ENCODE peak calls at places on chromosomes 4 and X, in eight cellular contexts. E is cardiac muscle cell, F is tibial artery, V is fibroblast of lung, W is K562, S is GM23338, U is right cardiac atrium, X is mesenchymal stem cell. R is an unnamed sample. For H3K4me1, the result is how much of the 10 kb centered on the place peaks cover.

GRCh38 chr4:173252024-173252935 is 81.9 kb downstream of the HMGB2 start:
- DNase-seq in V (peak), X (peak), E (peak), S (peak), U (no peak), W (peak), F (peak), R (peak)

GRCh38 chr4:20483416-20483815 is 216.8 kb upstream of the PACRGL start:
- DNase-seq in S (no peak), E (no peak), W (no peak), F (no peak), V (peak), X (no peak), U (no peak), R (no peak)

GRCh38 chrX:16222123-16222522 is 54.8 kb downstream of the MAGEB17 start:
- DNase-seq in U (no peak), E (peak), V (no peak), S (no peak), F (no peak), W (no peak), X (peak), R (no peak)

GRCh38 chrX:12690646-12691045 is 100.6 kb upstream of the PRPS2 start:
- DNase-seq in S (no peak), E (no peak), U (no peak), F (no peak), X (no peak), W (no peak), V (no peak), R (no peak)

GRCh38 chr4:26256016-26256415 is 64.8 kb upstream of the RBPJ start:
- DNase-seq in X (no peak), V (peak), W (no peak), U (no peak), S (no peak), F (no peak), E (no peak), R (no peak)

GRCh38 chr4:30720021-30720655 is at the start of gene PCDH7:
- DNase-seq in U (peak), S (peak), W (no peak), X (peak), E (peak), F (peak), V (peak), R (peak)

GRCh38 chrX:39725928-39726619 is 371.7 kb downstream of the BCOR start:
- DNase-seq in U (peak), V (peak), S (no peak), W (no peak), X (peak), F (no peak), E (peak), R (no peak)

GRCh38 chr4:87150498-87151261 is 69.7 kb downstream of the KLHL8 start:
- DNase-seq in S (peak), U (no peak), W (peak), F (peak), X (peak), E (peak), V (peak), R (no peak)

GRCh38 chr4:184746532-184746870 is 12.6 kb upstream of the CENPU start:
- DNase-seq in W (no peak), U (no peak), E (peak), V (peak), F (peak), X (peak), S (peak), R (no peak)

GRCh38 chr4:55768291-55768690 is 51.3 kb upstream of the EXOC1L start:
- DNase-seq in V (peak), U (no peak), S (peak), F (no peak), E (peak), W (no peak), X (peak), R (no peak)

GRCh38 chr4:79232555-79232954 is 93.3 kb downstream of the NAA11 start:
- DNase-seq in S (no peak), U (no peak), W (no peak), F (no peak), E (peak), V (peak), X (no peak), R (no peak)

GRCh38 chr4:72744103-72744725 is 175.2 kb upstream of the ADAMTS3 start:
- DNase-seq in S (no peak), V (no peak), X (no peak), W (no peak), F (no peak), U (no peak), E (peak), R (no peak)

GRCh38 chr4:67603310-67604028 is 44.9 kb downstream of the STAP1 start:
- DNase-seq in W (no peak), S (no peak), F (no peak), U (no peak), X (no peak), E (no peak), V (no peak), R (no peak)

GRCh38 chr4:103996059-103996458 is 276.3 kb upstream of the TACR3 start:
- DNase-seq in U (no peak), F (no peak), V (peak), W (no peak), S (peak), X (peak), E (peak), R (no peak)

GRCh38 chr4:13635281-13635799 is 7.8 kb upstream of the BOD1L1 start:
- DNase-seq in X (no peak), V (no peak), S (no peak), W (no peak), U (no peak), F (no peak), E (no peak), R (no peak)

GRCh38 chrX:125713633-125714032 is 394.0 kb downstream of the TEX13C start:
- DNase-seq in U (no peak), S (no peak), E (no peak), F (no peak), X (no peak), W (no peak), V (no peak), R (no peak)

GRCh38 chrX:141468940-141469339 is 115.6 kb downstream of the SPANXA1 start:
- DNase-seq in E (peak), W (no peak), F (no peak), U (no peak), V (peak), S (no peak), X (no peak), R (no peak)

GRCh38 chrX:56763556-56764152 is 34.6 kb downstream of the NBDY start:
- DNase-seq in W (no peak), E (no peak), F (no peak), V (no peak), X (no peak), S (peak), U (peak), R (no peak)

GRCh38 chr4:2057382-2058065 is 1.6 kb upstream of the NAT8L start:
- DNase-seq in V (no peak), F (no peak), X (no peak), S (no peak), U (no peak), E (no peak), W (no peak), R (no peak)

GRCh38 chr4:2058264-2059033 is 678 bp upstream of the NAT8L start:
- DNase-seq in U (peak), V (no peak), E (no peak), F (no peak), S (peak), X (peak), W (peak), R (peak)

GRCh38 chr4:2060578-2061207 is 1.6 kb downstream of the NAT8L start:
- DNase-seq in F (no peak), W (no peak), V (no peak), X (no peak), S (peak), E (no peak), U (no peak), R (peak)

GRCh38 chr4:2059726-2060577 is 825 bp downstream of the NAT8L start:
- DNase-seq in U (peak), W (peak), S (peak), F (no peak), V (no peak), E (no peak), X (peak), R (peak)

GRCh38 chr4:2059034-2059725 is at the start of gene NAT8L:
- DNase-seq in E (peak), F (no peak), X (no peak), V (no peak), U (peak), W (peak), S (peak), R (peak)
- H3K4me3 ChIP-seq in E (peak), F (peak), X (peak), V (no peak), U (peak), W (peak), S (peak), R (peak)

GRCh38 chr4:69038582-69038981 is 57.7 kb upstream of the UGT2B7 start:
- DNase-seq in X (no peak), V (no peak), E (no peak), U (no peak), W (no peak), S (no peak), F (no peak), R (no peak)
- H3K4me1 ChIP-seq in X (under half), V (under half), E (under half), U (under half), W (under half), S (under half), F (under half), R (under half)

GRCh38 chr4:189364032-189364449 is 576.6 kb upstream of the FRG1 start:
- DNase-seq in F (no peak), V (no peak), S (no peak), X (no peak), E (no peak), U (no peak), W (no peak), R (no peak)

GRCh38 chr4:189362364-189362763 is 578.3 kb upstream of the FRG1 start:
- DNase-seq in X (no peak), E (no peak), F (no peak), S (no peak), V (no peak), U (no peak), W (no peak), R (no peak)

DNA sequence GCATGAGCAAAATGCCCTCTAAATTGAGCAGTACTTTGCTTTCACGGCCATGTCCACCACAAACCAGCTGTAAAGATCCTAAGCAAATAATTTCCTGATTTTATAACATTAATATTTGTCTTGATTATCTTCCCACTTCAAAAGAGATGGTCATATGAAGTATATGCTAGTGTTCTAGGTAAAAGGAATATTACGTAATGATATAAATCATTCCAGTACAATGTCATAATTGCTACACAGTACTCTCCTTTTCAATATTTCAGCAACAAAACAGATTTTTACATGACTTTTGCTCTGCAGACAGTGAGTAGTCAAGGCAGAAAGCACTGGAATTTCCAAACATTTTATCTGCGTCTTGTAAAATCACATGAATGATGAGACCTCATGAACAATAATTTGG is 572.8 kb upstream of the FRG1 start:
- DNase-seq in W (no peak), X (no peak), E (no peak), S (no peak), F (no peak), V (no peak), U (no peak), R (no peak)
- H3K4me3 ChIP-seq in W (no peak), X (no peak), E (no peak), S (no peak), F (no peak), V (no peak), U (no peak), R (no peak)

DNA sequence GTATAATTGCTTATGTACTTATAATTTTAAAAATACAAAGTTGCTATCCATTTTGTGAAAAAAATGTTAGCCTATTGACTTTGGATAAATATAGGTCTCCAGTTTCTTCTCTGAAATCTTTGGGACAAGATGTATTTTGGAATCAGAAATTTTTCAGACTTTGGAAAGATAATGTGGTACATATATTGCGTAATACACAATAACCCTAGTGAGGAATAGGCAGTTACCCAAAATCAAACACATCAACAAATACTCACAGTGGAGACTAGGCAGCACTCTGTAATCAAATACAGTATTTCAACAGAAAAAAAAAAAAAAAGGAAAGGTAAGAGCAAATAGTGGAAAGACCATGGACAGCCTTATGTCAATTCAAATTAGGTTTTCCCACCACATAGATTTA is 796.8 kb downstream of the ADGRL3 start:
- DNase-seq in E (no peak), U (no peak), X (no peak), W (no peak), S (no peak), F (no peak), V (no peak), R (no peak)
- H3K4me1 ChIP-seq in E (under half), U (under half), X (under half), W (under half), S (under half), F (under half), V (under half), R (under half)

DNA sequence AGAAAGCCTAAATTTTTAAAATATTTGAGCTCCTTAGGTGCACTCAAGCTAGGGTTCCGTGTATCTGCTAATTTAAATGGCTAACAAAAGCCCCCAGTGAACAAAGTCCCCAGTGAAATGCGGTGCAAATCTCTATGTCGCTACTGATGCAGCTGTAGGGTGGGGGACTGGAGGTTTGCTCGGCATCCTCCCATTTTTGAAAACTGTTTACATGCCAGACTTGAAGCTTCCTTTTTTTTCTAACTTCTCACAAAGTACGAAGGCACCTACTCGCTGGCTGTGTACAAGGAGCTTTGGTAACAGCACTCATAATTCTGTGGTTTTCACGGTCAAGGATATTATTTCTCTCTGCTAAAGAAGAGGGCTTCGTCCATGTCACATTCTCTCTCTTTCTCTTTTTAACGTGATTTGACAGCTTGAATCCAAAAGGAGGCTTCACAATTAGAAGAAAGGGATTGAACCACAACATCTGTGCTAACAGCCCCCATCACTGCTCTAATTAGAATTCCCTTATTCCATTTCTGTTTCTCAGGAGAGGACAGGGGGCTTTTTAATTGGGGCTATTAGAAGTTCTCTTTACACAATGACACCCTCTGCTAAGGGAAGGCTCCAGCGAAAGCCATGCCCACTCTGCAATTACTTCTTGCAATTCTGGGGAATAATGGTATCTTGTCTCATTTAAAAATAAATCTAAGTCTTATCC is 46.7 kb downstream of the TMEM156 start:
- DNase-seq in S (no peak), V (no peak), F (no peak), E (no peak), W (no peak), X (no peak), U (no peak), R (no peak)
- H3K4me3 ChIP-seq in S (no peak), V (no peak), F (no peak), E (no peak), W (no peak), X (no peak), U (no peak), R (no peak)

DNA sequence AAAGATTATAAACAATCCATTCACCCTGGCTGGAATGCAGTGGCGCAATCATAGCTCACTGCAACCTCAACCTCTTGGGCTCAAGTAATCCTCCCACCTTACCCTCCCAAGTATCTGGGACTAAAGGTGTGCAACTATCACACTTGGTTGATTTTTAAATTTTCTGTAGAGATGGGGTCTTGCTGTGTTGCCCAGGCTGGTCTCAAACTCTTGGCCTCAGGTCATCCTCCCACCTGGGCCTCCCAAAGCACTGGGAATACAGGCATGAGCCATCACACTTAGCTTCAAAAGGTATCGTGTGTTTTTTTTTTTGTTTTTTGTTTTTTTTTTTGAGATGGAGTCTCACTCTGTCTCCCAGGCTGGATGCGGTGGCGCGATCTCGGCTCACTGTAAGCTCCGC is 71.5 kb downstream of the FRYL start:
- DNase-seq in S (no peak), E (no peak), U (no peak), F (no peak), V (no peak), X (no peak), W (no peak), R (no peak)
- H3K4me1 ChIP-seq in S (under half), E (under half), U (under half), F (under half), V (under half), X (under half), W (under half), R (under half)

GRCh38 chr4:53510316-53510715 is 81.0 kb downstream of the LNX1 start:
- DNase-seq in W (no peak), E (peak), V (no peak), S (no peak), U (no peak), X (no peak), F (no peak), R (no peak)

GRCh38 chr4:53507058-53507457 is 84.2 kb downstream of the LNX1 start:
- DNase-seq in F (no peak), S (no peak), W (no peak), E (no peak), X (no peak), U (no peak), V (no peak), R (no peak)

GRCh38 chr4:53505947-53506346 is 85.3 kb downstream of the LNX1 start:
- DNase-seq in X (no peak), E (peak), W (no peak), S (peak), V (peak), U (no peak), F (no peak), R (no peak)

GRCh38 chr4:53508446-53508845 is 82.8 kb downstream of the LNX1 start:
- DNase-seq in S (no peak), V (peak), U (no peak), F (no peak), E (peak), W (no peak), X (peak), R (no peak)

DNA sequence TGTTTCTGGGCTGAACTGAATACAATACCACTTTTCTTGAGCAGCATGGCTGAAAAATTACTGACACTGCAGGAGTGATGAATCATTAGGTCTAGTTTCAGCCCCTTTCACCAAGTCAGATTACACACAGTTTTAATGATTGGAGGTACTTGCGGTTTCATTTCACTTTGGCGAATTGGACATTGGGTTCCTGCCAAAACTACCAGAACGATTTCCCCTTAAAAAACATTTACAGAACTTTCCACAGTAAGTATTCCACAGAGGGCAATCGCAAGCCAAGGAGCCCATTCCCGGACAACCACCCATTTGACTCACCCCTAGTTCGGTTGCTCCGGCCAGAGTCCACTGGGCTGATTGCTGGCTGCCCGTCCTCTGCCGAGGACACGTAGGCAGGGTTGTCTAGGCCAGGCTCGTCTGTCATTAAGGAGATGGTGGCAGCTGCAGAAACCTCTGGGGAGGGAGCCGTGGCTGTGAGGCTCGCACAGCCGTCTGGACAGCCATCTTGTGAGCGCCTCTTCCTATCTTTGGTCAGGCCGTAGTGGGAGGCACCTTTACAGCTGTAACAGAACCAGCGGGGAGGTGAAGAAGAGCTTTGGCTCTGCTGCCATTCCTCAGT is 83.5 kb downstream of the LNX1 start:
- DNase-seq in E (peak), X (no peak), F (peak), S (no peak), U (peak), W (peak), V (peak), R (peak)
- H3K4me3 ChIP-seq in E (no peak), X (no peak), F (peak), S (no peak), U (no peak), W (peak), V (no peak), R (peak)

R was measured in left ventricle myocardium inferior.